ENCODE peak calls at places on chromosomes 5 and 9, in seven cellular contexts. One of them, this sample, is unnamed.

GRCh38 chr5:11468334-11469039 is 435.8 kb downstream of the CTNND2 start:
- DNase-seq in mesenchymal stem cell: peak; percentile 0
- DNase-seq in neural progenitor cell: no peak
- DNase-seq in neuronal stem cell: no peak
- DNase-seq in endodermal cell: peak; percentile 54
- DNase-seq in astrocyte: peak; percentile 77
- DNase-seq in GM23248: peak; percentile 3
- DNase-seq in this sample: peak; percentile 0

GRCh38 chr9:114271556-114272510 is 51.1 kb upstream of the ORM1 start:
- DNase-seq in mesenchymal stem cell: peak; percentile 55
- DNase-seq in neural progenitor cell: peak; percentile 65
- DNase-seq in neuronal stem cell: peak; percentile 57
- DNase-seq in endodermal cell: peak; percentile 82
- DNase-seq in astrocyte: peak; percentile 46
- DNase-seq in GM23248: peak; percentile 72
- DNase-seq in this sample: no peak

GRCh38 chr9:14343236-14343947 is 29.5 kb upstream of the NFIB start:
- DNase-seq in mesenchymal stem cell: no peak
- DNase-seq in neural progenitor cell: no peak
- DNase-seq in neuronal stem cell: no peak
- DNase-seq in endodermal cell: no peak
- DNase-seq in astrocyte: no peak
- DNase-seq in GM23248: no peak
- DNase-seq in this sample: no peak

GRCh38 chr5:68964679-68965078 is 129.1 kb upstream of the SLC30A5 start:
- DNase-seq in mesenchymal stem cell: no peak
- DNase-seq in neural progenitor cell: no peak
- DNase-seq in neuronal stem cell: no peak
- DNase-seq in endodermal cell: no peak
- DNase-seq in astrocyte: no peak
- DNase-seq in GM23248: no peak
- DNase-seq in this sample: no peak

GRCh38 chr5:33008751-33009418 is 297.8 kb downstream of the NPR3 start:
- DNase-seq in mesenchymal stem cell: peak; percentile 28
- DNase-seq in neural progenitor cell: no peak
- DNase-seq in neuronal stem cell: no peak
- DNase-seq in endodermal cell: peak; percentile 80
- DNase-seq in astrocyte: no peak
- DNase-seq in GM23248: no peak
- DNase-seq in this sample: peak; percentile 93

GRCh38 chr5:41636605-41637004 is 126.2 kb upstream of the PLCXD3 start:
- DNase-seq in mesenchymal stem cell: peak; percentile 4
- DNase-seq in neural progenitor cell: peak; percentile 67
- DNase-seq in neuronal stem cell: peak; percentile 20
- DNase-seq in endodermal cell: peak; percentile 80
- DNase-seq in astrocyte: no peak
- DNase-seq in GM23248: peak; percentile 47
- DNase-seq in this sample: peak; percentile 10

GRCh38 chr9:86741311-86742215 is 205.7 kb downstream of the GAS1 start:
- DNase-seq in mesenchymal stem cell: no peak
- DNase-seq in neural progenitor cell: no peak
- DNase-seq in neuronal stem cell: no peak
- DNase-seq in endodermal cell: peak; percentile 71
- DNase-seq in astrocyte: peak; percentile 81
- DNase-seq in GM23248: peak; percentile 81
- DNase-seq in this sample: peak; percentile 97

GRCh38 chr5:137071941-137072340 is 427.2 kb downstream of the SPOCK1 start:
- DNase-seq in mesenchymal stem cell: no peak
- DNase-seq in neural progenitor cell: no peak
- DNase-seq in neuronal stem cell: no peak
- DNase-seq in endodermal cell: no peak
- DNase-seq in astrocyte: no peak
- DNase-seq in GM23248: peak; percentile 77
- DNase-seq in this sample: no peak

GRCh38 chr5:68242743-68243142 is 27.2 kb downstream of the PIK3R1 start:
- DNase-seq in mesenchymal stem cell: peak; percentile 74
- DNase-seq in neural progenitor cell: no peak
- DNase-seq in neuronal stem cell: no peak
- DNase-seq in endodermal cell: no peak
- DNase-seq in astrocyte: peak; percentile 74
- DNase-seq in GM23248: no peak
- DNase-seq in this sample: no peak

GRCh38 chr9:77585335-77585786 is 62.8 kb downstream of the GNA14 start:
- DNase-seq in mesenchymal stem cell: no peak
- DNase-seq in neural progenitor cell: no peak
- DNase-seq in neuronal stem cell: no peak
- DNase-seq in endodermal cell: peak; percentile 64
- DNase-seq in astrocyte: no peak
- DNase-seq in GM23248: no peak
- DNase-seq in this sample: no peak

GRCh38 chr5:138953370-138954256 is 78.5 kb upstream of the LRRTM2 start:
- DNase-seq in mesenchymal stem cell: peak; percentile 54
- DNase-seq in neural progenitor cell: no peak
- DNase-seq in neuronal stem cell: no peak
- DNase-seq in endodermal cell: no peak
- DNase-seq in astrocyte: peak; percentile 63
- DNase-seq in GM23248: peak; percentile 76
- DNase-seq in this sample: no peak

GRCh38 chr5:177494356-177495195 is 2.8 kb downstream of the PDLIM7 start:
- DNase-seq in mesenchymal stem cell: peak; percentile 94
- DNase-seq in neural progenitor cell: peak; percentile 55
- DNase-seq in neuronal stem cell: peak; percentile 54
- DNase-seq in endodermal cell: peak; percentile 92
- DNase-seq in astrocyte: peak; percentile 88
- DNase-seq in GM23248: peak; percentile 94
- DNase-seq in this sample: peak; percentile 89

GRCh38 chr9:36980148-36980974 is 53.7 kb downstream of the PAX5 start:
- DNase-seq in mesenchymal stem cell: no peak
- DNase-seq in neural progenitor cell: peak; percentile 88
- DNase-seq in neuronal stem cell: no peak
- DNase-seq in endodermal cell: peak; percentile 88
- DNase-seq in astrocyte: no peak
- DNase-seq in GM23248: no peak
- DNase-seq in this sample: peak; percentile 32

GRCh38 chr9:114138537-114138936 is 16.8 kb upstream of the COL27A1 start:
- DNase-seq in mesenchymal stem cell: no peak
- DNase-seq in neural progenitor cell: no peak
- DNase-seq in neuronal stem cell: no peak
- DNase-seq in endodermal cell: no peak
- DNase-seq in astrocyte: no peak
- DNase-seq in GM23248: peak; percentile 13
- DNase-seq in this sample: no peak

GRCh38 chr9:129989740-129990139 is 53.2 kb downstream of the FNBP1 start:
- DNase-seq in mesenchymal stem cell: peak; percentile 71
- DNase-seq in neural progenitor cell: no peak
- DNase-seq in neuronal stem cell: no peak
- DNase-seq in endodermal cell: no peak
- DNase-seq in astrocyte: peak; percentile 71
- DNase-seq in GM23248: peak; percentile 76
- DNase-seq in this sample: no peak

GRCh38 chr5:60945760-60946253 is 802 bp downstream of the NDUFAF2 start:
- DNase-seq in mesenchymal stem cell: peak; percentile 76
- DNase-seq in neural progenitor cell: peak; percentile 46
- DNase-seq in neuronal stem cell: peak; percentile 17
- DNase-seq in endodermal cell: peak; percentile 81
- DNase-seq in astrocyte: peak; percentile 61
- DNase-seq in GM23248: peak; percentile 81
- DNase-seq in this sample: peak; percentile 55

GRCh38 chr9:4755026-4755609 is 14.1 kb upstream of the AK3 start:
- DNase-seq in mesenchymal stem cell: no peak
- DNase-seq in neural progenitor cell: no peak
- DNase-seq in neuronal stem cell: no peak
- DNase-seq in endodermal cell: no peak
- DNase-seq in astrocyte: no peak
- DNase-seq in GM23248: no peak
- DNase-seq in this sample: peak; percentile 26

GRCh38 chr5:85868070-85868469 is 749.7 kb upstream of the COX7C start:
- DNase-seq in mesenchymal stem cell: no peak
- DNase-seq in neural progenitor cell: no peak
- DNase-seq in neuronal stem cell: no peak
- DNase-seq in endodermal cell: no peak
- DNase-seq in astrocyte: no peak
- DNase-seq in GM23248: no peak
- DNase-seq in this sample: no peak

GRCh38 chr9:116345393-116345792 is 191.8 kb downstream of the PAPPA start:
- DNase-seq in mesenchymal stem cell: no peak
- DNase-seq in neural progenitor cell: no peak
- DNase-seq in neuronal stem cell: no peak
- DNase-seq in endodermal cell: no peak
- DNase-seq in astrocyte: no peak
- DNase-seq in GM23248: no peak
- DNase-seq in this sample: no peak

DNA sequence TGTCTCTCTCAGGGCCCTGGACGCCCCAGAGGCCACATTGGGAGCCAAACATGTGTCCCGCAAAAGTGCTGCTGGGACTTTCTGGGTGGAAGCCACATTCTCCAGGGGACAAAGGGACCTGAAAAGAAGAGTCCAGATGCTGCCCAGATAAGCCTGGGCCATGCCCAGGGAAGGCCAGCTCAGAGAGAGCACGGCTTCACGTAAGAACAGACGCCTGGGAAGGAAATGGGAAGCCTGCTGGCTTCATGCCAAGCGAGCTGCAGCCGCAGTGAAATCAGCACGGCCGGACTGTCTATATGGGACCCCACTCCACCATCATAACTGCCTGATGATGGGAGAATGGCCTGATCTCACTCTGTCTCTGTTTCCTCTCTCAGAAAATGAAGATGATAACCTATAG is 349.4 kb downstream of the GADD45G start:
- DNase-seq in mesenchymal stem cell: no peak
- DNase-seq in neural progenitor cell: no peak
- DNase-seq in neuronal stem cell: no peak
- DNase-seq in endodermal cell: no peak
- DNase-seq in astrocyte: no peak
- DNase-seq in GM23248: no peak
- DNase-seq in this sample: no peak
- H3K27ac ChIP-seq in mesenchymal stem cell: no peak overlapping the region
- H3K27ac ChIP-seq in neural progenitor cell: no peak overlapping the region
- H3K27ac ChIP-seq in neuronal stem cell: no peak overlapping the region
- H3K27ac ChIP-seq in endodermal cell: no peak overlapping the region
- H3K27ac ChIP-seq in astrocyte: no peak overlapping the region
- H3K27ac ChIP-seq in GM23248: no peak overlapping the region
- H3K27ac ChIP-seq in this sample: no peak overlapping the region

DNA sequence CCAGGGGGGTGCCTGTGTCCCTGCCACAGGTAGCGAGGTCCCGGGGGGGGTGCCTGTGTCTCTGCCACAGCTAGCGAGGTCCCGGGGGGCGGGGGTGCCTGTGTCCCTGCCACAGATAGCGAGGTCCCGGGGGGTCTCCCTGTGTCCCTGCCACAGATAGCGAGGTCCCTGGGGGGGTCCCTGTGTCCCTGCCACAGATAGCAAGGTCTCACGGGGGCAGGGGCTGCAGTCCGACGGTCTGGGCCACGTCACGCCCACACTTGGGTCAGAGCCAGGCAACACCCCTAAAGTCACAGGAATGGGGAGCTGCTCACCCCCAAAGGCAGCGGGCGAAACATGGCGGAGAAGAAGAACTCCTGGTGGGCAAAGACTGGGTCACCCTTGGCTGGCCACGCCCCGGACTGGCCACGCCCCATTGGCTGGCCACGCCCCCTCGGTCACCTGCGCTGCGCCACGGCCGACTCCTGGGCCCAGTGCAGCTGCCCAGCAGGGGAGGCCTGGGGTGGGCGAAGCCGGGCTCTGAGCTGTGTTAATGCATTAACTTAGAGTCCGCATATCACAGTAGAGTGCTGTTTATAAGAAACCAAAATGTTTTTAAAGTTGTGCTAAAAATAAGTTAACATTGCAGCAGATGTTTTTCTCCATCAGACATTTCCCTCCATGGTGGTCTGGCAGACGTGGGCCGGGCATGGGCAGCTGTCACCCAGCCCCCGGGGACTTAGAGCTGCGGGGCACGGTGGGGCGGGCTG is 7.0 kb downstream of the NOXA1 start:
- DNase-seq in mesenchymal stem cell: no peak
- DNase-seq in neural progenitor cell: peak; percentile 47
- DNase-seq in neuronal stem cell: no peak
- DNase-seq in endodermal cell: peak; percentile 79
- DNase-seq in astrocyte: no peak
- DNase-seq in GM23248: no peak
- DNase-seq in this sample: no peak
- H3K4me3 ChIP-seq in mesenchymal stem cell: no peak overlapping the region
- H3K4me3 ChIP-seq in neural progenitor cell: no peak overlapping the region
- H3K4me3 ChIP-seq in neuronal stem cell: no peak overlapping the region
- H3K4me3 ChIP-seq in endodermal cell: no peak overlapping the region
- H3K4me3 ChIP-seq in astrocyte: no peak overlapping the region
- H3K4me3 ChIP-seq in GM23248: no peak overlapping the region
- H3K4me3 ChIP-seq in this sample: no peak overlapping the region

GRCh38 chr9:105242557-105242956 is 1.9 kb upstream of the SLC44A1 start:
- DNase-seq in mesenchymal stem cell: peak; percentile 51
- DNase-seq in neural progenitor cell: no peak
- DNase-seq in neuronal stem cell: no peak
- DNase-seq in endodermal cell: no peak
- DNase-seq in astrocyte: no peak
- DNase-seq in GM23248: peak; percentile 43
- DNase-seq in this sample: no peak

GRCh38 chr9:105243015-105243686 is 1.3 kb upstream of the SLC44A1 start:
- DNase-seq in mesenchymal stem cell: peak; percentile 80
- DNase-seq in neural progenitor cell: peak; percentile 4
- DNase-seq in neuronal stem cell: no peak
- DNase-seq in endodermal cell: peak; percentile 45
- DNase-seq in astrocyte: peak; percentile 92
- DNase-seq in GM23248: peak; percentile 80
- DNase-seq in this sample: peak; percentile 44

GRCh38 chr9:105244996-105245719 is 707 bp downstream of the SLC44A1 start:
- DNase-seq in mesenchymal stem cell: peak; percentile 66
- DNase-seq in neural progenitor cell: peak; percentile 53
- DNase-seq in neuronal stem cell: peak; percentile 32
- DNase-seq in endodermal cell: peak; percentile 95
- DNase-seq in astrocyte: no peak
- DNase-seq in GM23248: peak; percentile 76
- DNase-seq in this sample: peak; percentile 76

GRCh38 chr9:105244274-105244995 is at the start of gene SLC44A1:
- DNase-seq in mesenchymal stem cell: peak; percentile 96
- DNase-seq in neural progenitor cell: peak; percentile 97
- DNase-seq in neuronal stem cell: peak; percentile 91
- DNase-seq in endodermal cell: peak; percentile 97
- DNase-seq in astrocyte: peak; percentile 88
- DNase-seq in GM23248: peak; percentile 99
- DNase-seq in this sample: peak; percentile 97

DNA sequence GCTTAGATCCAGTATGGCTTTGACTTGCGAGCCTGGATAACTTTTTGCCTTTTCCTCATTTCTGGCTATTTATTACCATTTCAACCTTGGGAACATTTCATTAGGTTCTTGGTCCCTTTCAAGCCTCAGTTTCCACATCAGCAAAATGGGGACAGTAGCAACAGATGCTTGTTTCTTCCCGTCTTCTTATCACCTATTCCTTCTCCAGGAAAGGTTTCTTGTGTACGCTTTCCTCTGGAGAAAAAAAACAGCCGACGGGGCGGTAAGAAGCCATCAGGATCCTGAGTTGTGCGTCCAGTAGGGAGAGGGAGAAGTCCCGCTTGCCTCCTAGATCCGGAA is 547 bp upstream of the SLC44A1 start:
- DNase-seq in mesenchymal stem cell: no peak
- DNase-seq in neural progenitor cell: no peak
- DNase-seq in neuronal stem cell: no peak
- DNase-seq in endodermal cell: no peak
- DNase-seq in astrocyte: no peak
- DNase-seq in GM23248: no peak
- DNase-seq in this sample: no peak
- H3K9ac ChIP-seq in mesenchymal stem cell: peak overlapping the region; percentile 91
- H3K9ac ChIP-seq in neural progenitor cell: no peak overlapping the region
- H3K9ac ChIP-seq in neuronal stem cell: peak overlapping the region; percentile 13
- H3K9ac ChIP-seq in endodermal cell: peak overlapping the region; percentile 53
- H3K9ac ChIP-seq in astrocyte: peak overlapping the region; percentile 72
- H3K9ac ChIP-seq in GM23248: peak overlapping the region; percentile 90
- H3K9ac ChIP-seq in this sample: peak overlapping the region; percentile 53

GRCh38 chr9:132062768-132063167 is 16.9 kb downstream of the MED27 start:
- DNase-seq in mesenchymal stem cell: no peak
- DNase-seq in neural progenitor cell: no peak
- DNase-seq in neuronal stem cell: no peak
- DNase-seq in endodermal cell: no peak
- DNase-seq in astrocyte: no peak
- DNase-seq in GM23248: no peak
- DNase-seq in this sample: no peak
- H3K27ac ChIP-seq in mesenchymal stem cell: no peak overlapping the region
- H3K27ac ChIP-seq in neural progenitor cell: no peak overlapping the region
- H3K27ac ChIP-seq in neuronal stem cell: no peak overlapping the region
- H3K27ac ChIP-seq in endodermal cell: no peak overlapping the region
- H3K27ac ChIP-seq in astrocyte: no peak overlapping the region
- H3K27ac ChIP-seq in GM23248: no peak overlapping the region
- H3K27ac ChIP-seq in this sample: no peak overlapping the region

This sample was measured in mammary epithelial cell.